ENCODE peak calls at places on chromosomes 2 and 18, in five cellular contexts. T is pancreas, I is fibroblast of mammary gland, R is OCI-LY7, C is dorsolateral prefrontal cortex. F is an unnamed sample.

GRCh38 chr2:4782647-4783046 is 909.5 kb upstream of the SOX11 start:
- DNase-seq in T (no peak), I (peak), R (no peak), C (no peak), F (no peak)

GRCh38 chr2:149184994-149185393 is 145.4 kb upstream of the LYPD6 start:
- DNase-seq in T (no peak), I (no peak), R (no peak), C (no peak), F (no peak)

GRCh38 chr2:6664662-6665061 is 201.0 kb downstream of the CMPK2 start:
- DNase-seq in T (no peak), I (no peak), R (no peak), C (no peak), F (no peak)

GRCh38 chr2:58535994-58536393 is 294.9 kb upstream of the FANCL start:
- DNase-seq in T (no peak), I (no peak), R (no peak), C (no peak), F (no peak)

GRCh38 chr2:236627846-236628245 is 58.2 kb downstream of the ACKR3 start:
- DNase-seq in T (no peak), I (no peak), R (no peak), C (no peak), F (no peak)

GRCh38 chr2:20186078-20186854 is 38.7 kb downstream of the SDC1 start:
- DNase-seq in T (no peak), I (peak), R (no peak), C (no peak), F (no peak)

GRCh38 chr18:70454705-70455322 is 166.0 kb downstream of the SOCS6 start:
- DNase-seq in T (no peak), I (peak), R (peak), C (no peak), F (peak)

GRCh38 chr2:67879586-67880290 is 183.1 kb downstream of the C1D start:
- DNase-seq in T (no peak), I (peak), R (no peak), C (no peak), F (no peak)

GRCh38 chr2:67055387-67056304 is 341.5 kb upstream of the ETAA1 start:
- DNase-seq in T (no peak), I (peak), R (no peak), C (no peak), F (no peak)

GRCh38 chr2:28463893-28464292 is 32.0 kb upstream of the PLB1 start:
- DNase-seq in T (no peak), I (peak), R (no peak), C (no peak), F (no peak)

GRCh38 chr18:77131100-77131651 is 1.4 kb downstream of the MBP start:
- DNase-seq in T (peak), I (peak), R (peak), C (no peak), F (peak)

GRCh38 chr2:200614249-200614648 is 28.4 kb downstream of the AOX1 start:
- DNase-seq in T (no peak), I (no peak), R (no peak), C (no peak), F (peak)

GRCh38 chr2:200613692-200614091 is 27.9 kb downstream of the AOX1 start:
- DNase-seq in T (no peak), I (no peak), R (no peak), C (no peak), F (no peak)

GRCh38 chr2:200616193-200616592 is 30.4 kb downstream of the AOX1 start:
- DNase-seq in T (peak), I (no peak), R (no peak), C (no peak), F (no peak)

GRCh38 chr2:200616656-200617055 is 30.8 kb downstream of the AOX1 start:
- DNase-seq in T (no peak), I (peak), R (no peak), C (no peak), F (no peak)

GRCh38 chr2:200615247-200615646 is 29.4 kb downstream of the AOX1 start:
- DNase-seq in T (no peak), I (peak), R (no peak), C (no peak), F (peak)
- TF ChIP-seq CTCF in T (no peak), I (peak), R (no peak), C (no peak), F (no peak)

GRCh38 chr18:73279499-73279898 is 411.7 kb upstream of the NETO1 start:
- DNase-seq in T (no peak), I (no peak), R (no peak), C (peak), F (no peak)
- H3K4me3 ChIP-seq in T (no peak), I (no peak), R (no peak), C (no peak), F (no peak)

DNA sequence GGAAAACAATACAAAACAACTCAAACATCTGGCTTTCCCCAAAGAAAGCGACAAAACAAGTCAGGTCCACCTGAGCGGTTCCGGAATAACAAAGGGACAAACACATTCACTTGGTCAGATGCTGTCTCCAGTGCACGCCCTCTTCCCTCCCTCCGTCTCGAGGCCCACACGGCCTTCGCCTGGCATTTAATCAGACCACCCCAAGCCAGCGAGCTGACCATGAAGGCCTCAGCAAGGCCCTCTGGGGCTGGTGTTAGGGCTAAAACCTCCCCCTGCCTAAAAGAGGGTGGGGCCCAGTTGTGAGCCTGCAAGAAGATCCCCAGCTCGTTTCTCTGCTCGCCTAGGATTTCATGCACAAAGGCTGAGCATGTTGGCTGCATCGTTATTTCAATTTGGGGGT is 180.3 kb downstream of the EIPR1 start:
- DNase-seq in T (no peak), I (no peak), R (no peak), C (no peak), F (no peak)
- TF ChIP-seq CTCF in T (no peak), I (no peak), R (no peak), C (no peak), F (no peak)

GRCh38 chr2:121903037-121903689 is 147.7 kb downstream of the TSN start:
- DNase-seq in T (no peak), I (no peak), R (no peak), C (no peak), F (no peak)
- H3K4me3 ChIP-seq in T (no peak), I (peak), R (no peak), C (no peak), F (no peak)

GRCh38 chr2:151106805-151107490 is 154.7 kb downstream of the RBM43 start:
- DNase-seq in T (no peak), I (peak), R (no peak), C (no peak), F (no peak)
- TF ChIP-seq CTCF in T (no peak), I (no peak), R (no peak), C (no peak), F (no peak)

DNA sequence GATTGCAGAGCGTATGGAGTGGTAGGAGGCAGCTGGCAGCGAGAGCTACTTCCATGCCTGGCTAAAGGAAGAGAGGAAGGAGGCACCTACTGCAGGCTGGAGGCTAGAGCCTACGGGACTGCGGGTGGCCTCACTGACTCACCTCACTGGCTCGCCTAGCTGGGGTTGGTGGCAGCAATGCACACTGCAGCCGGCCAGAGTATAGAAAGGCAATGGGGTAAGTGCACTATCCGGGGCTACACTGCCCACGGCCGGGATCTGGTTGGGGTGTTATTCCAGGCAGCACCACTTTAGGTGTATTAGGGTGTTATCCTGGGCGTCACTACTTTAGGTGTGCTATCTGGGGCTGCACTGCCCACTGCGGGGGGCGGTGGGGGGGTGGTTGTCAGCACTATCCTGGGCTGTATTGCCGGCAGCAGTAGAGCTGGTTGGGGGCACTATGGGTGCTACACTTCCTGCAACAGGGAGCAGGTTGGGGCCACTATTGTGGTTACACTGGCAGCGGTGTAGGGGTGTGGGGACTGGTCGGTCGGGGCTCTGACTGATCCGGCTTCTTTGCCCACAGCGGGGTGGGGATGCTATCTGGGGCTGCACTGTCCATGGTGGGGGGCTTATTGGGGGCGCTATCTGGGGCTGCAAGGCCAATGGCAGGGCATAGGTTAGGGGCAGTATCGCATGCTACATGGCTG is 33.3 kb upstream of the ANKRD62 start:
- DNase-seq in T (no peak), I (no peak), R (peak), C (no peak), F (no peak)
- H3K4me3 ChIP-seq in T (no peak), I (no peak), R (peak), C (no peak), F (no peak)

GRCh38 chr2:238295144-238296112 is 7.0 kb upstream of the PER2 start:
- DNase-seq in T (no peak), I (no peak), R (no peak), C (peak), F (no peak)

GRCh38 chr2:238291550-238292281 is 3.3 kb upstream of the PER2 start:
- DNase-seq in T (no peak), I (no peak), R (no peak), C (peak), F (no peak)

GRCh38 chr2:238296638-238297457 is 8.4 kb upstream of the PER2 start:
- DNase-seq in T (no peak), I (no peak), R (no peak), C (peak), F (no peak)

GRCh38 chr2:238294046-238294392 is 5.6 kb upstream of the PER2 start:
- DNase-seq in T (no peak), I (no peak), R (no peak), C (peak), F (no peak)

GRCh38 chr2:238294393-238295143 is 6.2 kb upstream of the PER2 start:
- DNase-seq in T (peak), I (no peak), R (no peak), C (peak), F (no peak)
- TF ChIP-seq CTCF in T (no peak), I (no peak), R (no peak), C (no peak), F (no peak)

F was measured in GM12865.